ENCODE peak calls at places on chromosomes 16 and 17, in five cellular contexts. Z is caudate nucleus, M is GM23248, V is activated T-cell treated with anti-CD3 and anti-CD28 coated beads for 1 hour, X is GM18507. R is an unnamed sample.
A peak's percentile ranks its signal among the peaks of the same experiment; 100 is the strongest.

GRCh38 chr16:68227850-68228553 is 7.9 kb downstream of the ESRP2 start:
- DNase-seq in Z (no peak), M (no peak), V (no peak), X (no peak), R (no peak)

GRCh38 chr17:77802811-77803220 is 155.7 kb upstream of the TNRC6C start:
- DNase-seq in Z (no peak), M (peak; percentile 67), V (no peak), X (no peak), R (no peak)

GRCh38 chr16:3577302-3577752 is at the start of gene NLRC3:
- DNase-seq in Z (no peak), M (no peak), V (peak; percentile 29), X (no peak), R (no peak)

GRCh38 chr16:11470676-11471415 is 115.9 kb downstream of the LITAF start:
- DNase-seq in Z (no peak), M (peak; percentile 48), V (no peak), X (no peak), R (peak; percentile 32)

GRCh38 chr17:37720989-37721388 is 23.9 kb downstream of the HNF1B start:
- DNase-seq in Z (no peak), M (no peak), V (no peak), X (no peak), R (no peak)

GRCh38 chr16:14600164-14600563 is 29.9 kb downstream of the PARN start:
- DNase-seq in Z (no peak), M (peak; percentile 54), V (no peak), X (no peak), R (peak; percentile 49)

GRCh38 chr16:81315271-81316175 is 761 bp downstream of the GAN start:
- DNase-seq in Z (peak; percentile 4), M (peak; percentile 88), V (peak; percentile 32), X (no peak), R (peak; percentile 42)

GRCh38 chr16:3822366-3823045 is 58.0 kb downstream of the CREBBP start:
- DNase-seq in Z (no peak), M (peak; percentile 85), V (no peak), X (no peak), R (peak; percentile 37)

GRCh38 chr16:12639044-12639443 is 164.6 kb downstream of the CPPED1 start:
- DNase-seq in Z (no peak), M (peak; percentile 76), V (no peak), X (no peak), R (peak; percentile 15)

GRCh38 chr16:69564845-69565610 is 738 bp upstream of the NFAT5 start:
- DNase-seq in Z (no peak), M (peak; percentile 47), V (no peak), X (no peak), R (peak; percentile 24)

GRCh38 chr17:75267403-75268232 is 3.4 kb downstream of the MIF4GD start:
- DNase-seq in Z (no peak), M (no peak), V (no peak), X (no peak), R (no peak)

GRCh38 chr17:77892469-77893143 is 65.9 kb upstream of the TNRC6C start:
- DNase-seq in Z (no peak), M (no peak), V (no peak), X (no peak), R (no peak)

GRCh38 chr16:49048557-49048956 is 233.1 kb downstream of the CBLN1 start:
- DNase-seq in Z (peak; percentile 33), M (peak; percentile 32), V (no peak), X (no peak), R (peak; percentile 50)

GRCh38 chr17:5661486-5662125 is 77.3 kb upstream of the NLRP1 start:
- DNase-seq in Z (no peak), M (no peak), V (no peak), X (no peak), R (no peak)

GRCh38 chr17:74345433-74346241 is 16.0 kb downstream of the BTBD17 start:
- DNase-seq in Z (no peak), M (peak; percentile 19), V (no peak), X (no peak), R (peak; percentile 64)

GRCh38 chr16:66264311-66265105 is 102.0 kb upstream of the CDH5 start:
- DNase-seq in Z (no peak), M (no peak), V (no peak), X (no peak), R (no peak)

GRCh38 chr17:19718613-19719364 is 2.4 kb upstream of the SLC47A2 start:
- DNase-seq in Z (no peak), M (no peak), V (no peak), X (no peak), R (no peak)

GRCh38 chr17:55872374-55872773 is 121.5 kb downstream of the PCTP start:
- DNase-seq in Z (no peak), M (no peak), V (no peak), X (no peak), R (no peak)

GRCh38 chr17:1555618-1556471 is 6.7 kb downstream of the PITPNA start:
- DNase-seq in Z (no peak), M (no peak), V (no peak), X (no peak), R (no peak)

GRCh38 chr17:78596871-78597635 is 19.9 kb upstream of the DNAH17 start:
- DNase-seq in Z (no peak), M (no peak), V (no peak), X (no peak), R (no peak)

R was measured in bronchial epithelial cell.